ENCODE peak calls at places on chromosome 15, in six cellular contexts. K, H, P, L, V and N are unnamed samples.

GRCh38 chr15:84108725-84109124 is 126.8 kb upstream of the GOLGA6L4 start:
- DNase-seq in K (peak; percentile 21), H (no peak), P (no peak), L (no peak), V (no peak), N (no peak)

GRCh38 chr15:39431371-39431770 is 149.5 kb upstream of the THBS1 start:
- DNase-seq in K (no peak), H (no peak), P (no peak), L (no peak), V (no peak), N (no peak)

GRCh38 chr15:41285285-41285684 is 47.1 kb downstream of the OIP5 start:
- DNase-seq in K (no peak), H (no peak), P (no peak), L (no peak), V (no peak), N (no peak)

GRCh38 chr15:84659904-84660781 is 2.1 kb upstream of the NMB start:
- DNase-seq in K (no peak), H (no peak), P (no peak), L (no peak), V (no peak), N (no peak)

GRCh38 chr15:90530250-90531051 is 728 bp downstream of the CRTC3 start:
- DNase-seq in K (peak; percentile 34), H (peak; percentile 68), P (peak; percentile 17), L (peak; percentile 63), V (peak; percentile 41), N (no peak)

GRCh38 chr15:70775160-70775559 is 11.8 kb upstream of the UACA start:
- DNase-seq in K (peak; percentile 62), H (no peak), P (no peak), L (peak; percentile 82), V (no peak), N (peak; percentile 76)

GRCh38 chr15:62491642-62492041 is 326.6 kb upstream of the C2CD4B start:
- DNase-seq in K (no peak), H (no peak), P (no peak), L (no peak), V (no peak), N (no peak)

GRCh38 chr15:52567886-52568568 is 803 bp downstream of the ARPP19 start:
- DNase-seq in K (no peak), H (peak; percentile 69), P (no peak), L (peak; percentile 31), V (no peak), N (peak; percentile 35)

GRCh38 chr15:40047413-40048154 is 8.6 kb upstream of the SRP14 start:
- DNase-seq in K (peak; percentile 58), H (peak; percentile 58), P (no peak), L (peak; percentile 66), V (no peak), N (peak; percentile 83)

GRCh38 chr15:90422043-90422442 is 34.0 kb downstream of the IQGAP1 start:
- DNase-seq in K (no peak), H (no peak), P (no peak), L (no peak), V (no peak), N (no peak)

GRCh38 chr15:88695595-88696186 is 56.9 kb downstream of the ISG20 start:
- DNase-seq in K (no peak), H (no peak), P (no peak), L (no peak), V (no peak), N (no peak)

GRCh38 chr15:40106203-40107161 is 2.2 kb downstream of the BMF start:
- DNase-seq in K (peak; percentile 70), H (peak; percentile 91), P (peak; percentile 79), L (peak; percentile 46), V (peak; percentile 81), N (peak; percentile 65)

GRCh38 chr15:71790081-71790480 is 20.3 kb upstream of the NR2E3 start:
- DNase-seq in K (no peak), H (peak; percentile 69), P (no peak), L (peak; percentile 39), V (no peak), N (peak; percentile 65)

GRCh38 chr15:36867436-36867835 is 232.9 kb downstream of the MEIS2 start:
- DNase-seq in K (no peak), H (no peak), P (no peak), L (no peak), V (no peak), N (no peak)

GRCh38 chr15:95929232-95929846 is 401.2 kb upstream of the NR2F2 start:
- DNase-seq in K (peak; percentile 45), H (no peak), P (no peak), L (no peak), V (no peak), N (no peak)

GRCh38 chr15:67946701-67947100 is 106.9 kb upstream of the RNU6-1 start:
- DNase-seq in K (no peak), H (no peak), P (no peak), L (no peak), V (no peak), N (no peak)

GRCh38 chr15:67943475-67943874 is 103.6 kb upstream of the RNU6-1 start:
- DNase-seq in K (no peak), H (no peak), P (no peak), L (no peak), V (no peak), N (no peak)

GRCh38 chr15:67945951-67946700 is 106.3 kb upstream of the RNU6-1 start:
- DNase-seq in K (no peak), H (peak; percentile 75), P (no peak), L (peak; percentile 80), V (no peak), N (peak; percentile 73)

GRCh38 chr15:67943961-67944674 is 104.3 kb upstream of the RNU6-1 start:
- DNase-seq in K (no peak), H (no peak), P (no peak), L (no peak), V (peak; percentile 68), N (peak; percentile 22)

DNA sequence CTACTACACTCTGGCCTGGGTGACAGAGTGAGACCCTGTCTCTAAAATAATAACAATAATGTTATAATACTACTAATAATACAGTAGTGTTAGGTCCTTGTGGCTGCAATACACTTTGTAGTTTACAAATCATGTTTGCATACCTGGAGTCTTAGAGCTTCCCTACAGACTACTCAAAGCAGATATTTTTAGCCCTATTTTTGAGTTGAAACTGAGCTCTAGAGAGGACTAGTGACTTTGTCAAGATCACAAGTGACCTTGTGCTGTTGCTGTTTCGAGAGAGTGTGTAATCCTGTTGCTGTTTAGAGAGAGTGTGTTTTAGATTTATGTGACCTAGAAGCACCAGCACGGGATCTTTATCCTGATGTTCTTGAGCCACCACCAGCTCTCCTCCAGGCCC is 105.3 kb upstream of the RNU6-1 start:
- DNase-seq in K (no peak), H (no peak), P (no peak), L (no peak), V (no peak), N (no peak)
- H3K27ac ChIP-seq in K (no peak overlapping the region), H (peak overlapping the region; percentile 90), P (peak overlapping the region; percentile 52), L (no peak overlapping the region), V (peak overlapping the region; percentile 75), N (no peak overlapping the region)

GRCh38 chr15:82647835-82648256 is 683 bp upstream of the CPEB1 start:
- DNase-seq in K (no peak), H (no peak), P (no peak), L (no peak), V (peak; percentile 53), N (no peak)
- H3K27me3 ChIP-seq in K (peaks cover 16% of the 10 kb centered on the region), H (peaks cover 84% of the 10 kb centered on the region), P (no peaks in the 10 kb centered on the region), L (peaks cover 24% of the 10 kb centered on the region), V (no peaks in the 10 kb centered on the region), N (peaks cover 89% of the 10 kb centered on the region)

DNA sequence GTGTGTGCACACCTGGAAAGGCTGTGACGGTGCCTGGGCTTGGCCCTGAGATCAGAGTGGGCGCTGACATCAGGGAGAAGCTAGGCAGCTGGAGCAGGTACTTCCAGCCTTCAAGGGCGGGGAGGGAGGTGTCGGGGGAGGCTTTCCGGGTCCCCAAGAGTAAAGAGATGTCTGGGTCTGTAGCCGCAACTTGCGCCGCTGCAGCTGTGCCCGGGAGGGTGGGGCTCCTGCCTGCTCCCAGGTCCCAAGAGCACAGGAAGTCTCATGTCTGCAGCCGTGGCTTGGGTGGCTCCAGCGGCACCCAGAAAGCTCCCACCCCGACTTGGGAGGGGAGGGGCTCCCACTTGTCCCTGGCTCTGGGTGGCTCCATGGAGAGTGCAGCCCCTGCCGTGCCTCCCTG is 103.2 kb upstream of the BNIP2 start:
- DNase-seq in K (no peak), H (no peak), P (no peak), L (no peak), V (no peak), N (no peak)
- H3K27ac ChIP-seq in K (no peak overlapping the region), H (no peak overlapping the region), P (no peak overlapping the region), L (no peak overlapping the region), V (no peak overlapping the region), N (no peak overlapping the region)

GRCh38 chr15:68792901-68793766 is 27.6 kb downstream of the ANP32A start:
- DNase-seq in K (no peak), H (no peak), P (no peak), L (no peak), V (no peak), N (peak; percentile 32)
- H3K27me3 ChIP-seq in K (no peaks in the 10 kb centered on the region), H (no peaks in the 10 kb centered on the region), P (no peaks in the 10 kb centered on the region), L (no peaks in the 10 kb centered on the region), V (no peaks in the 10 kb centered on the region), N (no peaks in the 10 kb centered on the region)

GRCh38 chr15:51311510-51311909 is 26.9 kb downstream of the CYP19A1 start:
- DNase-seq in K (no peak), H (peak; percentile 49), P (no peak), L (no peak), V (no peak), N (no peak)
- H3K27ac ChIP-seq in K (no peak overlapping the region), H (peak overlapping the region; percentile 82), P (no peak overlapping the region), L (no peak overlapping the region), V (no peak overlapping the region), N (no peak overlapping the region)

GRCh38 chr15:58066042-58066867 is 744 bp upstream of the ALDH1A2 start:
- DNase-seq in K (peak; percentile 43), H (peak; percentile 87), P (peak; percentile 41), L (peak; percentile 27), V (peak; percentile 84), N (peak; percentile 29)
- H3K27me3 ChIP-seq in K (peaks cover 43% of the 10 kb centered on the region), H (peaks cover 65% of the 10 kb centered on the region), P (no peaks in the 10 kb centered on the region), L (peaks cover 37% of the 10 kb centered on the region), V (no peaks in the 10 kb centered on the region), N (peaks cover 52% of the 10 kb centered on the region)

GRCh38 chr15:80072285-80072684 is 12.8 kb downstream of the ZFAND6 start:
- DNase-seq in K (peak; percentile 94), H (peak; percentile 81), P (peak; percentile 27), L (peak; percentile 84), V (no peak), N (peak; percentile 93)
- H3K27ac ChIP-seq in K (no peak overlapping the region), H (no peak overlapping the region), P (no peak overlapping the region), L (no peak overlapping the region), V (peak overlapping the region; percentile 15), N (peak overlapping the region; percentile 1)

GRCh38 chr15:86036243-86036642 is 43.4 kb upstream of the AGBL1 start:
- DNase-seq in K (no peak), H (no peak), P (no peak), L (no peak), V (no peak), N (no peak)
- H3K27me3 ChIP-seq in K (no peaks in the 10 kb centered on the region), H (no peaks in the 10 kb centered on the region), P (no peaks in the 10 kb centered on the region), L (no peaks in the 10 kb centered on the region), V (no peaks in the 10 kb centered on the region), N (no peaks in the 10 kb centered on the region)